ENCODE peak calls at places on chromosomes 2 and 18, in ten cellular contexts. C is cardiac fibroblast; T is HFFc6; G is psoas muscle; U is NCI-H524; H is islet precursor cell; Z is fibroblast of lung; J is globus pallidus; B is fibroblast of mammary gland; P is naive thymus-derived CD4-positive, alpha-beta T cell. D is an unnamed sample.

GRCh38 chr2:44836174-44836573 is 105.3 kb upstream of the SIX3 start:
- DNase-seq in C (no peak), T (no peak), G (no peak), U (no peak), H (peak), Z (no peak), J (no peak), B (no peak), P (peak), D (no peak)

GRCh38 chr2:21395366-21395765 is 271.6 kb downstream of the TDRD15 start:
- DNase-seq in C (no peak), T (no peak), G (no peak), U (no peak), H (no peak), Z (no peak), J (peak), B (no peak), P (no peak), D (no peak)

GRCh38 chr2:1461507-1462390 is 48.5 kb downstream of the TPO start:
- DNase-seq in C (no peak), T (no peak), G (no peak), U (no peak), H (peak), Z (no peak), J (no peak), B (no peak), P (no peak), D (no peak)

GRCh38 chr2:235146871-235147565 is 195.2 kb downstream of the SH3BP4 start:
- DNase-seq in C (no peak), T (no peak), G (no peak), U (no peak), H (no peak), Z (no peak), J (no peak), B (no peak), P (no peak), D (no peak)

GRCh38 chr2:12770569-12770968 is 53.8 kb downstream of the TRIB2 start:
- DNase-seq in C (no peak), T (no peak), G (no peak), U (no peak), H (no peak), Z (no peak), J (no peak), B (no peak), P (no peak), D (no peak)

GRCh38 chr2:84409531-84409930 is 49.5 kb downstream of the SUCLG1 start:
- DNase-seq in C (no peak), T (no peak), G (no peak), U (no peak), H (no peak), Z (no peak), J (no peak), B (no peak), P (no peak), D (no peak)

GRCh38 chr18:36281941-36282340 is 15.6 kb upstream of the FHOD3 start:
- DNase-seq in C (no peak), T (no peak), G (no peak), U (peak), H (no peak), Z (no peak), J (no peak), B (no peak), P (no peak), D (no peak)

GRCh38 chr18:6219116-6219717 is 195.5 kb downstream of the L3MBTL4 start:
- DNase-seq in C (peak), T (no peak), G (no peak), U (peak), H (peak), Z (peak), J (peak), B (peak), P (no peak), D (peak)

GRCh38 chr2:173667415-173667814 is 297.8 kb downstream of the SP3 start:
- DNase-seq in C (peak), T (no peak), G (no peak), U (no peak), H (no peak), Z (no peak), J (no peak), B (peak), P (no peak), D (no peak)

GRCh38 chr2:16323131-16323520 is 342.5 kb downstream of the CYRIA start:
- DNase-seq in C (no peak), T (no peak), G (no peak), U (no peak), H (no peak), Z (no peak), J (no peak), B (no peak), P (no peak), D (no peak)

GRCh38 chr2:181058378-181059269 is 78.2 kb downstream of the UBE2E3 start:
- DNase-seq in C (peak), T (no peak), G (no peak), U (no peak), H (no peak), Z (peak), J (peak), B (peak), P (no peak), D (peak)

GRCh38 chr2:28521663-28522062 is 25.8 kb downstream of the PLB1 start:
- DNase-seq in C (no peak), T (no peak), G (no peak), U (no peak), H (no peak), Z (no peak), J (no peak), B (no peak), P (no peak), D (no peak)

GRCh38 chr2:74104839-74105238 is 42.9 kb downstream of the BOLA3 start:
- DNase-seq in C (peak), T (no peak), G (no peak), U (no peak), H (no peak), Z (peak), J (no peak), B (peak), P (no peak), D (no peak)

GRCh38 chr2:140657657-140658056 is 1473.2 kb downstream of the LRP1B start:
- DNase-seq in C (peak), T (no peak), G (no peak), U (no peak), H (no peak), Z (peak), J (no peak), B (peak), P (no peak), D (no peak)

GRCh38 chr2:37632310-37632709 is 39.1 kb downstream of the CDC42EP3 start:
- DNase-seq in C (no peak), T (no peak), G (no peak), U (no peak), H (no peak), Z (no peak), J (no peak), B (no peak), P (no peak), D (no peak)

GRCh38 chr18:45168883-45169585 is 446.2 kb upstream of the SLC14A2 start:
- DNase-seq in C (peak), T (peak), G (no peak), U (no peak), H (no peak), Z (peak), J (no peak), B (peak), P (no peak), D (no peak)

GRCh38 chr2:113136828-113137775 is 9.7 kb downstream of the IL1RN start:
- DNase-seq in C (peak), T (no peak), G (no peak), U (no peak), H (peak), Z (peak), J (no peak), B (peak), P (no peak), D (peak)

GRCh38 chr2:57296795-57297517 is 749.6 kb upstream of the VRK2 start:
- DNase-seq in C (peak), T (peak), G (no peak), U (no peak), H (no peak), Z (no peak), J (no peak), B (peak), P (no peak), D (no peak)

GRCh38 chr18:65516209-65516608 is 234.6 kb upstream of the CDH7 start:
- DNase-seq in C (no peak), T (no peak), G (no peak), U (no peak), H (no peak), Z (no peak), J (no peak), B (no peak), P (no peak), D (no peak)

GRCh38 chr2:42844901-42845685 is 52.7 kb upstream of the HAAO start:
- DNase-seq in C (no peak), T (peak), G (no peak), U (no peak), H (peak), Z (peak), J (no peak), B (peak), P (no peak), D (no peak)

GRCh38 chr2:127957240-127957639 is 70.6 kb downstream of the SAP130 start:
- DNase-seq in C (no peak), T (no peak), G (no peak), U (no peak), H (no peak), Z (no peak), J (no peak), B (no peak), P (no peak), D (no peak)

GRCh38 chr2:138724296-138724695 is 55.9 kb downstream of the NXPH2 start:
- DNase-seq in C (no peak), T (no peak), G (no peak), U (no peak), H (no peak), Z (no peak), J (no peak), B (peak), P (no peak), D (peak)

GRCh38 chr2:230134496-230135073 is 65.9 kb upstream of the SLC16A14 start:
- DNase-seq in C (peak), T (peak), G (no peak), U (no peak), H (no peak), Z (peak), J (no peak), B (peak), P (no peak), D (no peak)

GRCh38 chr2:62826141-62826540 is 120.6 kb downstream of the EHBP1 start:
- DNase-seq in C (peak), T (peak), G (no peak), U (no peak), H (no peak), Z (no peak), J (no peak), B (no peak), P (no peak), D (no peak)

GRCh38 chr2:153567367-153567766 is 88.8 kb upstream of the RPRM start:
- DNase-seq in C (no peak), T (no peak), G (no peak), U (no peak), H (no peak), Z (no peak), J (no peak), B (no peak), P (no peak), D (no peak)

GRCh38 chr2:172430671-172431070 is 3.3 kb downstream of the ITGA6 start:
- DNase-seq in C (no peak), T (no peak), G (no peak), U (no peak), H (no peak), Z (no peak), J (no peak), B (no peak), P (no peak), D (no peak)

GRCh38 chr18:46555724-46556123 is 101.3 kb downstream of the LOXHD1 start:
- DNase-seq in C (no peak), T (no peak), G (peak), U (no peak), H (peak), Z (no peak), J (peak), B (peak), P (no peak), D (peak)

GRCh38 chr2:215845839-215846586 is 167.3 kb downstream of the MREG start:
- DNase-seq in C (no peak), T (no peak), G (no peak), U (no peak), H (no peak), Z (no peak), J (peak), B (no peak), P (no peak), D (no peak)

GRCh38 chr2:88880441-88880953 is 189.0 kb downstream of the RPIA start:
- DNase-seq in C (peak), T (peak), G (no peak), U (peak), H (no peak), Z (peak), J (peak), B (peak), P (no peak), D (peak)

GRCh38 chr18:79466591-79466990 is 70.9 kb downstream of the NFATC1 start:
- DNase-seq in C (no peak), T (no peak), G (no peak), U (no peak), H (no peak), Z (no peak), J (no peak), B (no peak), P (no peak), D (no peak)

GRCh38 chr2:10497797-10498251 is 49.7 kb upstream of the ODC1 start:
- DNase-seq in C (peak), T (peak), G (peak), U (peak), H (peak), Z (peak), J (peak), B (peak), P (peak), D (no peak)

GRCh38 chr18:55152801-55153200 is 193.5 kb upstream of the CCDC68 start:
- DNase-seq in C (peak), T (peak), G (no peak), U (no peak), H (no peak), Z (peak), J (no peak), B (peak), P (no peak), D (no peak)

GRCh38 chr2:39379643-39380524 is 57.2 kb downstream of the MAP4K3 start:
- DNase-seq in C (peak), T (peak), G (no peak), U (peak), H (no peak), Z (peak), J (peak), B (peak), P (no peak), D (peak)

GRCh38 chr2:64825831-64826496 is 163.2 kb upstream of the SLC1A4 start:
- DNase-seq in C (peak), T (no peak), G (no peak), U (no peak), H (no peak), Z (no peak), J (no peak), B (peak), P (no peak), D (no peak)

GRCh38 chr2:28488858-28489575 is 6.8 kb upstream of the PLB1 start:
- DNase-seq in C (no peak), T (no peak), G (no peak), U (peak), H (peak), Z (no peak), J (no peak), B (no peak), P (no peak), D (peak)

GRCh38 chr2:98505311-98505808 is 60.7 kb downstream of the INPP4A start:
- DNase-seq in C (no peak), T (no peak), G (no peak), U (no peak), H (peak), Z (no peak), J (no peak), B (peak), P (no peak), D (no peak)

GRCh38 chr2:45839388-45840251 is 188.1 kb downstream of the PRKCE start:
- DNase-seq in C (peak), T (no peak), G (no peak), U (peak), H (no peak), Z (peak), J (peak), B (no peak), P (no peak), D (no peak)

D was measured in neural progenitor cell.